ENCODE peak calls at places on chromosomes 4 and X, in ten cellular contexts. One of them, this sample, is unnamed.

GRCh38 chr4:48968814-48969213 is 17.3 kb upstream of the CWH43 start:
- DNase-seq in kidney epithelial cell: no peak
- DNase-seq in coronary artery: no peak
- DNase-seq in left ventricle myocardium inferior: no peak
- DNase-seq in right lobe of liver: no peak
- DNase-seq in heart left ventricle: no peak
- DNase-seq in tibial nerve: no peak
- DNase-seq in GM23338: no peak
- DNase-seq in fibroblast of lung: peak
- DNase-seq in Peyer's patch: no peak
- DNase-seq in this sample: peak

GRCh38 chr4:80566203-80566872 is 230.8 kb downstream of the CFAP299 start:
- DNase-seq in kidney epithelial cell: no peak
- DNase-seq in coronary artery: no peak
- DNase-seq in left ventricle myocardium inferior: no peak
- DNase-seq in right lobe of liver: no peak
- DNase-seq in heart left ventricle: no peak
- DNase-seq in tibial nerve: no peak
- DNase-seq in GM23338: no peak
- DNase-seq in fibroblast of lung: no peak
- DNase-seq in Peyer's patch: no peak
- DNase-seq in this sample: no peak

GRCh38 chrX:151323054-151323453 is 74.0 kb upstream of the VMA21 start:
- DNase-seq in kidney epithelial cell: no peak
- DNase-seq in coronary artery: no peak
- DNase-seq in left ventricle myocardium inferior: no peak
- DNase-seq in right lobe of liver: no peak
- DNase-seq in heart left ventricle: no peak
- DNase-seq in tibial nerve: no peak
- DNase-seq in GM23338: no peak
- DNase-seq in fibroblast of lung: no peak
- DNase-seq in Peyer's patch: no peak
- DNase-seq in this sample: no peak

GRCh38 chrX:114581528-114582263 is 2.2 kb upstream of the HTR2C start:
- DNase-seq in kidney epithelial cell: no peak
- DNase-seq in coronary artery: no peak
- DNase-seq in left ventricle myocardium inferior: no peak
- DNase-seq in right lobe of liver: no peak
- DNase-seq in heart left ventricle: no peak
- DNase-seq in tibial nerve: no peak
- DNase-seq in GM23338: peak
- DNase-seq in fibroblast of lung: no peak
- DNase-seq in Peyer's patch: no peak
- DNase-seq in this sample: no peak

GRCh38 chr4:150126880-150127236 is 48.6 kb downstream of the DCLK2 start:
- DNase-seq in kidney epithelial cell: no peak
- DNase-seq in coronary artery: no peak
- DNase-seq in left ventricle myocardium inferior: no peak
- DNase-seq in right lobe of liver: no peak
- DNase-seq in heart left ventricle: no peak
- DNase-seq in tibial nerve: no peak
- DNase-seq in GM23338: no peak
- DNase-seq in fibroblast of lung: peak
- DNase-seq in Peyer's patch: no peak
- DNase-seq in this sample: peak

GRCh38 chr4:138981930-138982390 is 33.6 kb upstream of the NOCT start:
- DNase-seq in kidney epithelial cell: no peak
- DNase-seq in coronary artery: no peak
- DNase-seq in left ventricle myocardium inferior: no peak
- DNase-seq in right lobe of liver: no peak
- DNase-seq in heart left ventricle: peak
- DNase-seq in tibial nerve: peak
- DNase-seq in GM23338: peak
- DNase-seq in fibroblast of lung: peak
- DNase-seq in Peyer's patch: no peak
- DNase-seq in this sample: peak

GRCh38 chr4:140250989-140251552 is 97.1 kb upstream of the MAML3 start:
- DNase-seq in kidney epithelial cell: no peak
- DNase-seq in coronary artery: no peak
- DNase-seq in left ventricle myocardium inferior: no peak
- DNase-seq in right lobe of liver: no peak
- DNase-seq in heart left ventricle: no peak
- DNase-seq in tibial nerve: no peak
- DNase-seq in GM23338: no peak
- DNase-seq in fibroblast of lung: no peak
- DNase-seq in Peyer's patch: no peak
- DNase-seq in this sample: no peak

GRCh38 chr4:146643812-146644401 is 5.2 kb downstream of the POU4F2 start:
- DNase-seq in kidney epithelial cell: peak
- DNase-seq in coronary artery: no peak
- DNase-seq in left ventricle myocardium inferior: no peak
- DNase-seq in right lobe of liver: no peak
- DNase-seq in heart left ventricle: no peak
- DNase-seq in tibial nerve: no peak
- DNase-seq in GM23338: peak
- DNase-seq in fibroblast of lung: peak
- DNase-seq in Peyer's patch: no peak
- DNase-seq in this sample: peak

GRCh38 chr4:15942283-15942682 is 3.7 kb upstream of the FGFBP1 start:
- DNase-seq in kidney epithelial cell: no peak
- DNase-seq in coronary artery: no peak
- DNase-seq in left ventricle myocardium inferior: no peak
- DNase-seq in right lobe of liver: no peak
- DNase-seq in heart left ventricle: no peak
- DNase-seq in tibial nerve: no peak
- DNase-seq in GM23338: no peak
- DNase-seq in fibroblast of lung: no peak
- DNase-seq in Peyer's patch: no peak
- DNase-seq in this sample: no peak
- TF ChIP-seq CTCF in kidney epithelial cell: no peak
- TF ChIP-seq CTCF in coronary artery: no peak
- TF ChIP-seq CTCF in left ventricle myocardium inferior: no peak
- TF ChIP-seq CTCF in right lobe of liver: no peak
- TF ChIP-seq CTCF in heart left ventricle: no peak
- TF ChIP-seq CTCF in tibial nerve: no peak
- TF ChIP-seq CTCF in GM23338: no peak
- TF ChIP-seq CTCF in fibroblast of lung: no peak
- TF ChIP-seq CTCF in Peyer's patch: no peak
- TF ChIP-seq CTCF in this sample: no peak

DNA sequence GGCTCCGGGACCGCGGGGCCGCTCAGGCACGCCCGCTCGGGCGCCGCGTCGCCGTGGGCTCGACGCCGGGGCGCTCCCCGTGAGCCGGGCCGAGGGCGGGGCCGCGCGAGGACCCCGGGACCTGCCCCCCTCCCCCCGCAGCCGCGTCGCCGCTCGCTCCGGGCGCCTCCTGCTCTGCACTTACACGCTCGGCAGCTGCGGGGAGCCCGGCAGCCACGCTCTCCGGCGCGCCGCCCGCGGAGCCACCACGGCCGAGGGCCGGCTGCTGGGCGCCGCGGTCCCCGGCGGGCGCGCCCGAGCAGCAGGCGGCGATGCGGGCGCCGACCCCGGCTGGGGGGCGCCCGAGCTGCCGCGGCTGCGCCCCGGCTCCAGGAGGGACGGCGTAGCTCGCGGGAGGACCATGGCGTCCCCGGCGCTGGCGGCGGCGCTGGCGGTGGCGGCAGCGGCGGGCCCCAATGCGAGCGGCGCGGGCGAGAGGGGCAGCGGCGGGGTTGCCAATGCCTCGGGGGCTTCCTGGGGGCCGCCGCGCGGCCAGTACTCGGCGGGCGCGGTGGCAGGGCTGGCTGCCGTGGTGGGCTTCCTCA is at the start of gene ADRA2C:
- DNase-seq in kidney epithelial cell: no peak
- DNase-seq in coronary artery: no peak
- DNase-seq in left ventricle myocardium inferior: no peak
- DNase-seq in right lobe of liver: no peak
- DNase-seq in heart left ventricle: no peak
- DNase-seq in tibial nerve: no peak
- DNase-seq in GM23338: peak
- DNase-seq in fibroblast of lung: peak
- DNase-seq in Peyer's patch: no peak
- DNase-seq in this sample: no peak
- H3K4me3 ChIP-seq in kidney epithelial cell: peak
- H3K4me3 ChIP-seq in coronary artery: peak
- H3K4me3 ChIP-seq in left ventricle myocardium inferior: peak
- H3K4me3 ChIP-seq in right lobe of liver: no peak
- H3K4me3 ChIP-seq in heart left ventricle: peak
- H3K4me3 ChIP-seq in tibial nerve: no peak
- H3K4me3 ChIP-seq in GM23338: peak
- H3K4me3 ChIP-seq in fibroblast of lung: no peak
- H3K4me3 ChIP-seq in Peyer's patch: no peak
- H3K4me3 ChIP-seq in this sample: peak

GRCh38 chrX:14501312-14501711 is 28.0 kb upstream of the GLRA2 start:
- DNase-seq in kidney epithelial cell: no peak
- DNase-seq in coronary artery: no peak
- DNase-seq in left ventricle myocardium inferior: no peak
- DNase-seq in right lobe of liver: no peak
- DNase-seq in heart left ventricle: peak
- DNase-seq in tibial nerve: no peak
- DNase-seq in GM23338: no peak
- DNase-seq in fibroblast of lung: no peak
- DNase-seq in Peyer's patch: no peak
- DNase-seq in this sample: no peak

GRCh38 chrX:14496674-14497073 is 32.7 kb upstream of the GLRA2 start:
- DNase-seq in kidney epithelial cell: no peak
- DNase-seq in coronary artery: no peak
- DNase-seq in left ventricle myocardium inferior: no peak
- DNase-seq in right lobe of liver: no peak
- DNase-seq in heart left ventricle: no peak
- DNase-seq in tibial nerve: no peak
- DNase-seq in GM23338: no peak
- DNase-seq in fibroblast of lung: no peak
- DNase-seq in Peyer's patch: no peak
- DNase-seq in this sample: no peak

GRCh38 chrX:14491689-14492088 is 37.6 kb upstream of the GLRA2 start:
- DNase-seq in kidney epithelial cell: no peak
- DNase-seq in coronary artery: no peak
- DNase-seq in left ventricle myocardium inferior: no peak
- DNase-seq in right lobe of liver: no peak
- DNase-seq in heart left ventricle: no peak
- DNase-seq in tibial nerve: no peak
- DNase-seq in GM23338: no peak
- DNase-seq in fibroblast of lung: no peak
- DNase-seq in Peyer's patch: no peak
- DNase-seq in this sample: no peak

GRCh38 chrX:14497184-14497666 is 32.1 kb upstream of the GLRA2 start:
- DNase-seq in kidney epithelial cell: no peak
- DNase-seq in coronary artery: no peak
- DNase-seq in left ventricle myocardium inferior: no peak
- DNase-seq in right lobe of liver: no peak
- DNase-seq in heart left ventricle: peak
- DNase-seq in tibial nerve: no peak
- DNase-seq in GM23338: no peak
- DNase-seq in fibroblast of lung: no peak
- DNase-seq in Peyer's patch: no peak
- DNase-seq in this sample: no peak
- TF ChIP-seq CTCF in kidney epithelial cell: no peak
- TF ChIP-seq CTCF in coronary artery: no peak
- TF ChIP-seq CTCF in left ventricle myocardium inferior: no peak
- TF ChIP-seq CTCF in right lobe of liver: no peak
- TF ChIP-seq CTCF in heart left ventricle: no peak
- TF ChIP-seq CTCF in tibial nerve: no peak
- TF ChIP-seq CTCF in GM23338: no peak
- TF ChIP-seq CTCF in fibroblast of lung: no peak
- TF ChIP-seq CTCF in Peyer's patch: no peak
- TF ChIP-seq CTCF in this sample: no peak

GRCh38 chr4:948101-948935 is 16.1 kb downstream of the TMEM175 start:
- DNase-seq in kidney epithelial cell: no peak
- DNase-seq in coronary artery: no peak
- DNase-seq in left ventricle myocardium inferior: no peak
- DNase-seq in right lobe of liver: no peak
- DNase-seq in heart left ventricle: no peak
- DNase-seq in tibial nerve: no peak
- DNase-seq in GM23338: no peak
- DNase-seq in fibroblast of lung: no peak
- DNase-seq in Peyer's patch: no peak
- DNase-seq in this sample: no peak

GRCh38 chr4:947491-947971 is 15.3 kb downstream of the TMEM175 start:
- DNase-seq in kidney epithelial cell: no peak
- DNase-seq in coronary artery: no peak
- DNase-seq in left ventricle myocardium inferior: no peak
- DNase-seq in right lobe of liver: no peak
- DNase-seq in heart left ventricle: no peak
- DNase-seq in tibial nerve: no peak
- DNase-seq in GM23338: no peak
- DNase-seq in fibroblast of lung: no peak
- DNase-seq in Peyer's patch: no peak
- DNase-seq in this sample: no peak

GRCh38 chr4:946517-947471 is 14.5 kb downstream of the TMEM175 start:
- DNase-seq in kidney epithelial cell: no peak
- DNase-seq in coronary artery: no peak
- DNase-seq in left ventricle myocardium inferior: no peak
- DNase-seq in right lobe of liver: no peak
- DNase-seq in heart left ventricle: no peak
- DNase-seq in tibial nerve: no peak
- DNase-seq in GM23338: no peak
- DNase-seq in fibroblast of lung: no peak
- DNase-seq in Peyer's patch: no peak
- DNase-seq in this sample: no peak

GRCh38 chr4:946103-946450 is 13.8 kb downstream of the TMEM175 start:
- DNase-seq in kidney epithelial cell: no peak
- DNase-seq in coronary artery: no peak
- DNase-seq in left ventricle myocardium inferior: no peak
- DNase-seq in right lobe of liver: no peak
- DNase-seq in heart left ventricle: no peak
- DNase-seq in tibial nerve: no peak
- DNase-seq in GM23338: no peak
- DNase-seq in fibroblast of lung: no peak
- DNase-seq in Peyer's patch: no peak
- DNase-seq in this sample: no peak

DNA sequence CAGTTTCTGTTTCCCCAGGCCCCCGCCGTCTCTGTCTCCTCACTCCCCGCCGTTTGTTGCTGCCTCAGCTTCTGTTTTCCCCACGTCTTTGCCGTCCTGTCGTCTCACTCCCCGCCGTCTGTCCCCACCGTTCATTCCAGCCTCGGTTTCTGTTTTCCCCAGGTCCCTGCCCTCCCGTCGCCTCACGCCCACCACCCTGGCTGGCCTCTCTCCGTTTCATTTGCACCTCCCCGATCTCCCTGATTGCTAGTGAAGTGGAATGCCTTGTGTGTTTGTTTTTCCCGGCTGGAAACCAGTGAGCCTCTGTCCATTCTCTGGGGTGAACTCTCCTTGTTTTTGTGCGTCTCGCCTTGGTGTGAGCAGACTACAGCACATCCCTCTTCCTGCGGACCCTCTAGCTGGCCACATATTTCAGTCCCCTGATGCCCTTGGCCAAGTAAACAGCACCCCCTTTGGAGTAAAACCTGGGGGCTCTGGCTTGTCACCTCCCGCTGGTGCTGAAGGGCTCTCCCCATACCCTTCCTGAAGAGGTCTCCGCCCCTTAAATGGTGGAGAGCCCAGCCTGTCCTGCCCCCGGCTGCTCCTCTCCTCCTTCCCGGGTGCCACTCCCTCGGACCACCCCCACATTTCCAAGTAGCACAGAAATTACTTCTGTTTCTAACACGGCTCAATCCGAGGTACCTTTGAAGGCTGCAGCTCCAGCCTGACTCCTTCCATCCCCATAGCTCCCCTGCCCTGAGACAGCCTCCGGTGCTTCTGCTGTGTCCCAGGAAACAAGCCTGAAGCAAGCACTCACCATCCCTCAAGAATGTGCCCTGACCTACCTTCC is 13.2 kb downstream of the TMEM175 start:
- DNase-seq in kidney epithelial cell: no peak
- DNase-seq in coronary artery: no peak
- DNase-seq in left ventricle myocardium inferior: no peak
- DNase-seq in right lobe of liver: no peak
- DNase-seq in heart left ventricle: no peak
- DNase-seq in tibial nerve: no peak
- DNase-seq in GM23338: no peak
- DNase-seq in fibroblast of lung: no peak
- DNase-seq in Peyer's patch: no peak
- DNase-seq in this sample: no peak
- H3K4me3 ChIP-seq in kidney epithelial cell: no peak
- H3K4me3 ChIP-seq in coronary artery: no peak
- H3K4me3 ChIP-seq in left ventricle myocardium inferior: no peak
- H3K4me3 ChIP-seq in right lobe of liver: no peak
- H3K4me3 ChIP-seq in heart left ventricle: no peak
- H3K4me3 ChIP-seq in tibial nerve: no peak
- H3K4me3 ChIP-seq in GM23338: no peak
- H3K4me3 ChIP-seq in fibroblast of lung: no peak
- H3K4me3 ChIP-seq in Peyer's patch: no peak
- H3K4me3 ChIP-seq in this sample: no peak

This sample was measured in fibroblast of the aortic adventitia.